ENCODE peak calls at places on chromosomes 5 and 9, in eight cellular contexts. G, I, Y, C, F, U, Z and J are unnamed samples.

GRCh38 chr5:174503461-174504265 is 220.7 kb upstream of the MSX2 start:
- DNase-seq in Z (no peak), I (peak), G (peak), Y (peak), C (no peak), U (no peak), F (peak), J (peak)

GRCh38 chr5:107979272-107979671 is 308.5 kb upstream of the EFNA5 start:
- DNase-seq in G (no peak), Y (no peak), Z (no peak), I (no peak), F (no peak), U (no peak), C (no peak), J (no peak)

GRCh38 chr9:6759114-6759977 is 1.6 kb downstream of the KDM4C start:
- DNase-seq in G (no peak), C (no peak), Z (peak), U (peak), I (no peak), F (peak), Y (peak), J (peak)

GRCh38 chr9:107932036-107932435 is 442.5 kb upstream of the KLF4 start:
- DNase-seq in Z (no peak), G (no peak), C (no peak), U (no peak), Y (no peak), F (no peak), I (no peak), J (no peak)

GRCh38 chr5:77255617-77256016 is 45.1 kb downstream of the PDE8B start:
- DNase-seq in G (no peak), C (no peak), Y (no peak), F (no peak), I (no peak), U (no peak), Z (no peak), J (peak)

GRCh38 chr9:21070171-21070571 is 7.6 kb downstream of the IFNB1 start:
- DNase-seq in I (peak), C (no peak), G (peak), Y (peak), Z (peak), F (peak), U (no peak), J (peak)

GRCh38 chr5:111385970-111386831 is 126.1 kb downstream of the STARD4 start:
- DNase-seq in Y (no peak), Z (no peak), U (no peak), G (no peak), I (no peak), F (no peak), C (no peak), J (no peak)

GRCh38 chr5:1449081-1449630 is 3.9 kb upstream of the SLC6A3 start:
- DNase-seq in F (no peak), I (no peak), C (no peak), Y (no peak), Z (no peak), G (no peak), U (no peak), J (no peak)

GRCh38 chr9:96137666-96138429 is 164.1 kb downstream of the HSD17B3 start:
- DNase-seq in F (no peak), U (no peak), C (no peak), I (no peak), Y (no peak), G (no peak), Z (no peak), J (no peak)

GRCh38 chr5:62475072-62475471 is 62.5 kb downstream of the IPO11 start:
- DNase-seq in Y (peak), F (no peak), G (no peak), C (no peak), Z (no peak), U (no peak), I (no peak), J (no peak)

GRCh38 chr5:144328980-144329379 is 158.3 kb downstream of the KCTD16 start:
- DNase-seq in U (no peak), I (no peak), C (no peak), G (no peak), Y (no peak), F (no peak), Z (no peak), J (no peak)

GRCh38 chr5:53407373-53407772 is 73.1 kb upstream of the FST start:
- DNase-seq in G (no peak), F (no peak), C (no peak), I (no peak), Y (no peak), Z (no peak), U (no peak), J (no peak)

GRCh38 chr9:121199921-121200320 is 1.7 kb downstream of the RAB14 start:
- DNase-seq in I (no peak), Y (no peak), C (no peak), F (peak), G (no peak), U (no peak), Z (no peak), J (no peak)

GRCh38 chr5:171494452-171495121 is 75.1 kb downstream of the FGF18 start:
- DNase-seq in G (no peak), Y (peak), I (peak), F (peak), U (peak), C (no peak), Z (peak), J (no peak)

GRCh38 chr5:96880402-96881164 is 4.3 kb downstream of the ERAP2 start:
- DNase-seq in C (no peak), U (no peak), I (no peak), Y (no peak), Z (no peak), G (no peak), F (peak), J (no peak)

GRCh38 chr5:165035520-165035919 is 1530.1 kb downstream of the MAT2B start:
- DNase-seq in I (no peak), C (no peak), G (no peak), U (no peak), Z (no peak), F (no peak), Y (no peak), J (no peak)

DNA sequence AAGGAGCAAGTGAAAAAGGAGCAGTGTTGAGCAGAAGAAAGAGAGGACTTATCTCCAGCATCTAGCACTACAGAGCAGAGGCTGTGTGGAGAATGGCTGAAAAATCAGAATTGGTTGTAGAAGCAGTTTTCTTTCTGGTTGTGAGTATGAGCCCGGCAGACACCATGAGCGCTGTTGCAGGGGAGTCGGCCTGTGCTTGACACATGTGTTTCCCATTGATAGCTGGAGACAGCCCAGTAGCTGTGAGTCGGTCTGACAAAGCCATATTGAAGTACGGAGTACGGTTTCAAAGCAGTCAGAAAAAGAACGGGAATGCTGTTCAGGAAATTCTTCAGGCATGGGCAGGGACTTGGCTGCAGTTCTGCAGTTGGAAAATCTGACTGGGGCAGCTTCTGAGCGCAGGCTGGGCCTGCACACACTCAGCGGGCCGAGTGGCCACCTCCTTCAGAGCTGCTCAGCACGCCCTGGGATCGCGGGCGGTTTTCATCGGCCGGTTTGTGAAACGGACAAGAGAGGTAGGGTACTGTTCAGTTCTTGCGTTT is at the start of gene SGCD:
- DNase-seq in C (no peak), U (no peak), Z (peak), G (no peak), F (peak), I (no peak), Y (no peak), J (peak)
- TF ChIP-seq POLR2AphosphoS5 in C (no peak), U (no peak), Z (no peak), G (no peak), F (no peak), I (no peak), Y (no peak), J (peak)

GRCh38 chr9:87716141-87716540 is 9.8 kb upstream of the CTSL start:
- DNase-seq in Y (no peak), Z (no peak), G (no peak), I (no peak), F (peak), C (no peak), U (no peak), J (no peak)

GRCh38 chr9:87713278-87713989 is 12.5 kb upstream of the CTSL start:
- DNase-seq in G (peak), I (peak), U (peak), Z (peak), F (peak), Y (peak), C (no peak), J (peak)

GRCh38 chr9:87712801-87713277 is 13.1 kb upstream of the CTSL start:
- DNase-seq in F (no peak), U (no peak), G (no peak), Z (no peak), I (no peak), C (no peak), Y (no peak), J (no peak)

GRCh38 chr9:87713990-87714335 is 12.0 kb upstream of the CTSL start:
- DNase-seq in I (no peak), Y (no peak), C (no peak), Z (no peak), G (no peak), F (no peak), U (no peak), J (no peak)

DNA sequence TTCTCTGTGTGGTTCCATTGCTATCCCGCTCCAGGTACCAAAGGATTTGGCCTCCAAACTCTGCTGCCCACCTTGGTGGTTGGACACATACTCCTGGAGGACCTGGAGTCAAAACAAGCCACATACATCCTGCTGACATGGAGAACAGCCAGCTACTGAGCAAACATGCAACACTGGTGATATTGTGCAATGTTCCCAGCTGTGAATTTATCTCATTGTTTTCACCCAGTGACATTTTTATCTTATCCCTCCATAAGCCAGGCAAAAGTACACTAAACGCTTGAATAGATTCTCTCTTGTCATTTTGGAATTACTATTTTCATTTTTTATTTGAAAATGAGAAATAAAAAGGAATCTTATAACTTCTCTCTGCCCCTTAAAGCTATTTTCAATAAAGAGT is 11.1 kb upstream of the CTSL start:
- DNase-seq in C (no peak), I (no peak), Y (no peak), Z (no peak), U (peak), F (peak), G (no peak), J (peak)
- TF ChIP-seq POLR2AphosphoS5 in C (peak), I (peak), Y (no peak), Z (no peak), U (no peak), F (no peak), G (no peak), J (peak)

GRCh38 chr9:124355032-124355940 is 60.0 kb downstream of the PSMB7 start:
- DNase-seq in Y (no peak), Z (no peak), U (no peak), I (no peak), C (no peak), G (no peak), F (no peak), J (no peak)

GRCh38 chr9:124353166-124353768 is 62.0 kb downstream of the PSMB7 start:
- DNase-seq in Z (no peak), Y (no peak), U (no peak), C (peak), F (no peak), I (no peak), G (no peak), J (no peak)

GRCh38 chr9:124355941-124356744 is 59.1 kb downstream of the PSMB7 start:
- DNase-seq in Y (no peak), F (no peak), C (no peak), I (no peak), U (no peak), Z (no peak), G (no peak), J (no peak)

GRCh38 chr9:124353811-124354274 is 61.4 kb downstream of the PSMB7 start:
- DNase-seq in I (no peak), F (no peak), G (no peak), U (no peak), Z (no peak), C (peak), Y (no peak), J (no peak)

GRCh38 chr9:124354364-124355031 is 60.7 kb downstream of the PSMB7 start:
- DNase-seq in F (no peak), Z (no peak), C (peak), Y (no peak), U (no peak), I (no peak), G (no peak), J (no peak)
- TF ChIP-seq POLR2AphosphoS5 in F (no peak), Z (no peak), C (peak), Y (no peak), U (no peak), I (no peak), G (no peak), J (no peak)

GRCh38 chr5:56814963-56815656 is at the start of gene MAP3K1:
- DNase-seq in I (peak), C (peak), Y (no peak), G (no peak), Z (peak), F (peak), U (peak), J (peak)

GRCh38 chr5:56817306-56817986 is 2.1 kb downstream of the MAP3K1 start:
- DNase-seq in U (no peak), G (no peak), Y (no peak), F (peak), C (no peak), I (no peak), Z (no peak), J (no peak)

GRCh38 chr5:56815657-56816545 is 552 bp downstream of the MAP3K1 start:
- DNase-seq in C (peak), I (peak), F (peak), Y (no peak), Z (peak), G (no peak), U (no peak), J (peak)

GRCh38 chr5:56818409-56819026 is 3.2 kb downstream of the MAP3K1 start:
- DNase-seq in Y (no peak), F (peak), C (no peak), U (no peak), I (no peak), Z (peak), G (no peak), J (no peak)

DNA sequence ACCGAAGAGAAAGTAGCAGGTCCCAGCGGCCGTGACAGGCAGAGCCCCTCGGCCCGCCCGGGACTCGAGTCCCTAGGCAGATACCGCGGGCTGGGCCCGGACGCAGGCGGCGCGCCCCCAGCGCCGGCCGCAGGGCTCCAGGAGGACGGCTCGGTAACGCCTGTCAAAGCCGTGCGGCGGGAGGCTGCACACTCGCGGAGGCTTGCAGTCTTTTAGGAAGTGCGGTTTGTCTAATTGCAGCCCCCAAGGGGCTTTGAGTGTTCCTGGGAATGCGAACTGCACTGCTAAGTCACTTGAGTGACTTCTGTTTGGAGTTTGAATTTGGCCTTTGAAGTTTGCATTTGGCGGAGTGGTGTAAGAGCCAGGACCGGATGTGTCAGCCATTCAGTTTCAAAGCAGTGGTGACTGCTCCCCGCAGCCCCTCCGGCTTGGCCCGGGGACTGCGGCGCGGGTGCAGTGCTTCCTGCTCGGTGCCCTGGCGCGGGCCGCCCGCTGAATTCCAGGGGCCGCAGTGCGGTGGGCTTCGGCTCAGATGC is 1.3 kb downstream of the MAP3K1 start:
- DNase-seq in G (no peak), Y (no peak), U (peak), C (peak), Z (peak), I (peak), F (peak), J (peak)
- TF ChIP-seq POLR2AphosphoS5 in G (no peak), Y (peak), U (peak), C (peak), Z (no peak), I (no peak), F (peak), J (peak)

DNA sequence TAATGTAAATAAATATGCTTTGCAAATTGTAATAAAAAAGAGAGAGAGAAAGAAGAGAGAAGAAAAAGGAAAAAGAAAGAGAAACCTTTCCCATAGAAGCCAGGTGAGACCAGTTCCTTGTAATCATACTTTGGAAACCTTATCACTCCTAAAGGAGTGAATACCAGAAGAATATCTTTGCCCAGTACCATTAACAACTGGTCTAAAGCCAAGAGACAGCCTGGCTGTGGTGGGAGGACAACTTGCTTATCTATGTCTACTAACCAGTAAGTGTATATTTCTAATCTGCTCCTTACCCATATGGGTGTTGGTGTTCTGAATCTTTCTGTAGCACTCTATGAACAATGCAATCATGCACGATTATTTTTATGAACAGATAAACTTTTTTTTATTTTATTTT is 10.5 kb upstream of the TXN start:
- DNase-seq in G (no peak), F (no peak), Z (no peak), I (no peak), Y (no peak), U (no peak), C (no peak), J (no peak)
- TF ChIP-seq POLR2AphosphoS5 in G (no peak), F (no peak), Z (no peak), I (no peak), Y (no peak), U (no peak), C (no peak), J (no peak)

DNA sequence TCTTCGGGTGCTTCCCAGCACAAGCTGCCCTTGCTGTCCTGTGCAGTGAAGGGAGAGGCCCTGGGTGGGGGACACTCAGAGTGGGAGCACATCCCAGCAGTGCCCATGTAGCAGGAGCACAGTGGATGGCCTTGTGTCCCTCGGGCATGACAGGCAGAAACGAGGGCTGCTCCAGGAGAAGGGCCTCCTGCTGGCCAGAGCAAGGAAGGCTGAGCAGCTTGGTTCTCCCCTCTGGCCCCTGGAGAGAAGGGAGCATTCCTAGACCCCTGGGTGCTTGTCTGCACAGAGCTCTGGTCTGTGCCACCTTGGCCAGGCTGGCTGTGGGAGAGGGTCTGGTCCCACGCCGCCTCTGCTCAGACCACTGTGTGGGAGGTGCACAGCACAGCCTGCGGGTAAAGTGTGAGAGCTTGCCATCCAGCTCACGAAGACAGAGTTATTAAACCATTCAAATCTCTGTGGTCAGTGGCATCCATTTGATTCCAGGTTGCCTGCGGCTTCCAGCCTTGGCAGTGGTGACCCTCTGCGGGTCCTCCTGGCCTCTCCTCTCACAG is 18.3 kb downstream of the FBXW5 start:
- DNase-seq in U (no peak), I (no peak), C (no peak), G (no peak), Y (no peak), F (no peak), Z (no peak), J (no peak)
- TF ChIP-seq POLR2AphosphoS5 in U (no peak), I (no peak), C (no peak), G (no peak), Y (no peak), F (no peak), Z (no peak), J (no peak)

DNA sequence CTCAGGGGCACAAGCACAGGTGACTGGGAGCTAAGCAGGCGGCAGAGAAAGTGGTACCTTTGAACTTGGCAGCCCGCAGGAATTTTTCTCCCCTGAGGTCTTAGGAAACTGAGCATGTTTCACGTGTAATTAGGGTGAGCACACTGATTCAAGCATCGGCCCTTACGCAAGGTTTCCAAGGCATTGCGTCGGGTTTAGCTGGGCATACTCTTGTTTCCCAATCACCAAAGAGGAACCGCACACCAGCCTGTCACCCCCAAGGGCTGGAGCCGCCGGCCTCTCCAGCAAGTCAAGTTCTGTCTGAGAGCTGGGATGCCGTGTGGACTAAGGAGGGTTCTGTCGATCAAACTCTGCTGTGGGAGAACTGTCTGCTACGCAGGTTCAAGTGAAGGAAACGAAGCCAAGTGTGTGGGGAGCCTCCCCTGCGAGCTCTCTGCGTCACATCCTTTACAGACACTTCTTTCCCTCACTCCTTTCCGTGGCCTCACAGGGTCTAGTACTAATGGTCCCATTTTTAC is 53.0 kb downstream of the ERGIC1 start:
- DNase-seq in Y (no peak), F (peak), Z (no peak), C (peak), I (peak), G (no peak), U (peak), J (peak)
- TF ChIP-seq POLR2AphosphoS5 in Y (no peak), F (no peak), Z (no peak), C (peak), I (peak), G (no peak), U (no peak), J (no peak)

DNA sequence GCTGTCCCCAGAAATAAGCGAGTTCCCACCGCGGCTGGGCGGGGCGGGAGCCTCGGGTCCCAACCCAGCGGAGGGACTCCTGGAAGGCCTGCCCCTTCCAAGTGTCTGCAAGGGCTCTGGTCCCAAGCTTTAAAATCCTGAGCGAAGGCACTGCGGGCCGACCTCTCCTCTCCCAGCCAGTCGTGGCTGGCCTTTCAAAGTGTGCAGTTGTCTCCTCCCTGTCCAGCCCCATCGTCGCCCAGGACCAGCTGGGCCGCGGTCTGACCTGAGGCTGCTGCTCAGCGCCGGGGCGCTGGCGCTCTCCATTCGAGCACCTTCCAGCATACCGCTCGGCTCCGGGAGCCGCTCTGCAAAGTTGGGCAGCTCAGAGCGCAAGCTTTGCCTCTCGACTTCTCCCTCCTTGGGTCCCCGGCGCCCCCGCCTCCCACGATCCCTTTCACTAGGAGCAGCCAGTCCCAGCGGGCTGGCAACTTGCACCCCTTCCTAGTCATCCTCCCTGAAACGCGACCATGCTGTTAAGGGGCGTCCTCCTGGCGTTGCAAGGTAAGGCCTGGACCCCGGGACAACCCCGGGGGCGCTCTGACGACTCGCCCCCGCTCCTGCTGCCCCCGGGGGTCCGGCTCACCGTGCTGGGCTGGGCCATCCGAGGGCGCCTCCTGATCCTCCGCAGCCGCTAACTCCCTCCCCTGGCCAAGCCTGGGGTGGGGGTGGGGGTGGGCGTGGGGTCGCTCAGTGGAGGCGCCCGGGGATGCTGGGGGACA is at the start of gene MAMDC2:
- DNase-seq in Z (peak), C (peak), Y (no peak), F (peak), G (no peak), U (no peak), I (peak), J (peak)
- TF ChIP-seq POLR2AphosphoS5 in Z (peak), C (peak), Y (no peak), F (no peak), G (no peak), U (no peak), I (peak), J (peak)